ENCODE peak calls at places on chromosomes 6 and 20, in five cellular contexts. X is H1, L is K562, I is HepG2, P is GM12878. S is an unnamed sample.

GRCh38 chr6:25899123-25899522 is 25.1 kb upstream of the SLC17A3 start:
- DNase-seq in P (no peak), X (no peak), I (peak; percentile 43), L (no peak), S (no peak)

GRCh38 chr6:43733471-43734293 is 36.3 kb upstream of the VEGFA start:
- DNase-seq in I (no peak), P (peak; percentile 56), L (no peak), X (no peak), S (no peak)

GRCh38 chr6:119310486-119311036 is 39.0 kb downstream of the MAN1A1 start:
- DNase-seq in P (no peak), L (no peak), X (no peak), I (no peak), S (no peak)

GRCh38 chr6:15248451-15249370 is 2.8 kb downstream of the JARID2 start:
- DNase-seq in I (peak; percentile 93), P (peak; percentile 67), X (peak; percentile 91), L (peak; percentile 96), S (peak; percentile 92)

GRCh38 chr20:44642203-44643153 is 9.0 kb downstream of the ADA start:
- DNase-seq in P (peak; percentile 77), X (peak; percentile 63), L (peak; percentile 62), I (peak; percentile 69), S (no peak)

GRCh38 chr6:166540631-166541331 is 45.7 kb downstream of the RAMACL start:
- DNase-seq in X (no peak), L (peak; percentile 28), P (peak; percentile 66), I (no peak), S (no peak)

GRCh38 chr6:35491558-35492541 is 5.0 kb downstream of the TEAD3 start:
- DNase-seq in L (no peak), P (no peak), X (no peak), I (no peak), S (no peak)

GRCh38 chr20:50726955-50727791 is 4.2 kb upstream of the PARD6B start:
- DNase-seq in P (no peak), L (no peak), I (no peak), X (no peak), S (no peak)

GRCh38 chr20:21702553-21703467 is 2.7 kb upstream of the PAX1 start:
- DNase-seq in I (peak; percentile 39), L (peak; percentile 35), P (no peak), X (peak; percentile 98), S (no peak)

GRCh38 chr6:28589234-28589951 is 63.7 kb downstream of the GPX5 start:
- DNase-seq in P (peak; percentile 70), X (peak; percentile 90), L (no peak), I (peak; percentile 95), S (peak; percentile 96)

GRCh38 chr6:46255528-46255927 is 84.7 kb upstream of the ENPP5 start:
- DNase-seq in I (no peak), X (no peak), P (no peak), L (no peak), S (no peak)

GRCh38 chr6:3456794-3457709 is at the start of gene SLC22A23:
- DNase-seq in I (peak; percentile 56), P (no peak), L (peak; percentile 98), X (peak; percentile 86), S (peak; percentile 46)

GRCh38 chr6:137028912-137029311 is 15.9 kb downstream of the IL20RA start:
- DNase-seq in L (no peak), I (no peak), X (no peak), P (no peak), S (no peak)

GRCh38 chr6:68978411-68978810 is 343.3 kb downstream of the ADGRB3 start:
- DNase-seq in I (no peak), L (no peak), P (no peak), X (no peak), S (no peak)

GRCh38 chr20:62598761-62599194 is 43.5 kb upstream of the SLCO4A1 start:
- DNase-seq in L (peak; percentile 99), I (no peak), P (no peak), X (no peak), S (peak; percentile 84)

GRCh38 chr6:116924245-116924644 is 47.2 kb downstream of the RFX6 start:
- DNase-seq in X (no peak), P (no peak), I (peak; percentile 63), L (no peak), S (no peak)

GRCh38 chr6:11188161-11188915 is 44.1 kb downstream of the NEDD9 start:
- DNase-seq in L (no peak), X (no peak), I (peak; percentile 57), P (no peak), S (no peak)

GRCh38 chr20:41172296-41173140 is 35.2 kb downstream of the PLCG1 start:
- DNase-seq in I (no peak), L (no peak), P (no peak), X (peak; percentile 53), S (no peak)

GRCh38 chr6:148851683-148852556 is 105.1 kb downstream of the UST start:
- DNase-seq in I (no peak), P (no peak), L (no peak), X (no peak), S (no peak)

GRCh38 chr6:134128146-134128545 is 75.7 kb upstream of the SLC2A12 start:
- DNase-seq in L (no peak), I (no peak), X (no peak), P (no peak), S (no peak)

GRCh38 chr6:17211101-17211500 is 70.1 kb upstream of the RBM24 start:
- DNase-seq in X (no peak), L (no peak), I (no peak), P (no peak), S (no peak)

GRCh38 chr6:17214106-17214505 is 67.1 kb upstream of the RBM24 start:
- DNase-seq in X (no peak), I (no peak), P (no peak), L (no peak), S (no peak)

GRCh38 chr6:17218023-17218748 is 63.0 kb upstream of the RBM24 start:
- DNase-seq in L (no peak), X (no peak), P (no peak), I (no peak), S (no peak)

GRCh38 chr6:17210683-17211082 is 70.5 kb upstream of the RBM24 start:
- DNase-seq in X (no peak), P (no peak), L (no peak), I (no peak), S (no peak)

DNA sequence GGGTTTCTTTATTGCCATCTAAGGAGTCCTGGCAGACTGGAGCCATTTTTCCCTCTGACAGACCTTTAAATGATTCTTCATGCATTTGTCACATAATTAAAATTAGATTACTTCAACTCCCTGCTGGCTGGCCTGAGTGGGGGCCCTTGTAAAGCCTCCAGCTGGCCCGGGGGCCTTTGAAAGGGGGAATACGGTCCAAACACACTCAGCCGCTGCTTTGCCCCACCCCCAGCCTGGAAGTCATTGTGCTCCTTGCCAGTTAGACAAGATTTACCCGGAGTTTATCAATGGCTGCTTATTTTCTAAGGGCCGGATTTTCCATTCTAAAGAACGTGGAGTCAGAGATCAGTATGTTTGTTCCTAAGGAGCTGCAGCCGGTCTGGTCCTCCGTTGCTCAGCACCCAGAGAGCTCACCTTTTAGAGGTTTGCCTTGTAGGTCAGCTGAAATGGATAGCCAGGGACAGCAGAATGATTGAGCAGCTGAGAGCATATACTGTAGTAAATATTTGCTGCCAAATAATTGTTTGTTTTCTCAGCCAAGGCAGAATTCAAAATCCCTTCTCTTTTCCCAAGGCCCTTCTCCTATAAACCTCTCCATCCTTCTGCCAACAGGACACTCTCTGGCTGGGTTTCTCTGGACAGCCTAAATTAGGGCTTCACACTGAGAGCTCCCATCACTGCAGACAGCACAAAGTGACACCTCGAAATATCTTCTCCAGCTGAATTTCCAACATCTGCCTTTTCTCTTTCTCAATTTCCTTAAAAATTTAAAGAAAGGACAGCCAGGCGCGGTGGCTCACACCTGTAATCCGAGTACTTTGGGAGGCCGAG is 68.4 kb upstream of the RBM24 start:
- DNase-seq in I (no peak), P (no peak), L (no peak), X (no peak), S (no peak)
- H3K4me3 ChIP-seq in I (no peak overlapping the region), P (no peak overlapping the region), L (no peak overlapping the region), X (no peak overlapping the region), S (no peak overlapping the region)

GRCh38 chr6:13624871-13625288 is 9.7 kb downstream of the NOL7 start:
- DNase-seq in X (no peak), P (no peak), L (peak; percentile 57), I (peak; percentile 65), S (peak; percentile 47)
- TF ChIP-seq SRF in X (no peak), P (no peak), L (no peak), I (no peak), S (no peak)

DNA sequence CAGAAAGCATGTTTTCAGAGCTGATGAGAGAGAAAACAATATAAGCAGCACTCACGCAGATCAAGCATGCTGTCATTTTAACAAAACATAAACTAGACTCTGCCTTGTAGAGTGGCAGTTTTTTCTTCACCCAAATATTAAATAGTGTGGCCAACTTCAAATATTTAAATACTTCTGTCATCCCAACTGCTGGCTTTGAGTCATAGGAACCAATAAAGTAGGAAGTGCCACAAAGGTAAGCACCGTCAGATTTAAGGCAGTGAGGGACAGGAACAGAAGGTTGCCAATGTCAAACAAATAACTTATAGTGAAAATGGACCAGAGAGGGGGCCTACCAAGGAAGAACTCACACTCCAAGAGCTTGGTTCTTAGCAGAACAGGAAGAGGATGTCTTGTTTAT is 222.2 kb downstream of the PKHD1 start:
- DNase-seq in X (no peak), L (no peak), P (no peak), I (no peak), S (no peak)
- H3K4me3 ChIP-seq in X (no peak overlapping the region), L (no peak overlapping the region), P (no peak overlapping the region), I (no peak overlapping the region), S (no peak overlapping the region)

DNA sequence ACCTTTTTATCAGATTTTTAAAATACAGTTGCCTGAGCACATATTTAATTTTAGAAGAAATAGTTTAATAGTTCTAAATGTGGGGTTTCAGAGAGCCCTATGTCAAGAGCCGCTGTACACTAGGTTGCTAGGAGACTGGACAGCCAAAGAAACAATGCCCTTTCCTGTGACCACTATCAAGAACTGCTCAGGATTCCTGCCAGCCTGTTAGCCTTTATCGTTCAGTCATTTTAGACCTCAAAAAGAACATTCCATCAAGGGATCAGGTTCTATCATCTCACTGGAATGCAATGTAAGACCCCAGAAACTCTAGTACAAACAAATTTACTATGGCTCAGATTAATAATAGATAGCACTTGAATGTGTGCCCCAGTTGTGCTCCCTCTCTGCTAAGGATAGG is 181.2 kb upstream of the CCN2 start:
- DNase-seq in X (no peak), L (no peak), P (no peak), I (no peak), S (no peak)
- TF ChIP-seq SRF in X (no peak), L (no peak), P (no peak), I (no peak), S (no peak)